ENCODE peak calls at places on chromosome 1, in seven cellular contexts. W is spleen, O is T-helper 1 cell, F is kidney glomerular epithelial cell, K is naive B cell, U is hippocampal formation, M is T47D. X is an unnamed sample.

GRCh38 chr1:235073331-235073967 is 55.2 kb downstream of the TOMM20 start:
- DNase-seq in W (peak; percentile 93), O (no peak), F (no peak), K (no peak), U (no peak), M (peak; percentile 100), X (no peak)

GRCh38 chr1:205045146-205045545 is 2.1 kb downstream of the CNTN2 start:
- DNase-seq in W (no peak), O (no peak), F (no peak), K (no peak), U (no peak), M (no peak), X (no peak)

GRCh38 chr1:67536957-67537646 is 106.9 kb upstream of the SERBP1 start:
- DNase-seq in W (no peak), O (no peak), F (no peak), K (no peak), U (peak; percentile 11), M (no peak), X (peak; percentile 57)

GRCh38 chr1:247440001-247440620 is 17.8 kb downstream of the OR2B11 start:
- DNase-seq in W (no peak), O (no peak), F (no peak), K (peak; percentile 78), U (no peak), M (no peak), X (no peak)

GRCh38 chr1:36156329-36157114 is 562 bp downstream of the MAP7D1 start:
- DNase-seq in W (peak; percentile 93), O (peak; percentile 68), F (peak; percentile 25), K (peak; percentile 46), U (peak; percentile 83), M (peak; percentile 27), X (peak; percentile 82)

GRCh38 chr1:178973671-178974091 is 52.0 kb upstream of the FAM20B start:
- DNase-seq in W (no peak), O (peak; percentile 1), F (no peak), K (no peak), U (no peak), M (no peak), X (no peak)

GRCh38 chr1:150560576-150560975 is 11.4 kb downstream of the ADAMTSL4 start:
- DNase-seq in W (peak; percentile 75), O (no peak), F (no peak), K (peak; percentile 11), U (no peak), M (no peak), X (no peak)

GRCh38 chr1:19028110-19028509 is 71.6 kb upstream of the IFFO2 start:
- DNase-seq in W (no peak), O (no peak), F (no peak), K (no peak), U (no peak), M (no peak), X (peak; percentile 34)

GRCh38 chr1:26910343-26911160 is 3.2 kb downstream of the NR0B2 start:
- DNase-seq in W (peak; percentile 23), O (no peak), F (no peak), K (no peak), U (no peak), M (no peak), X (no peak)

GRCh38 chr1:178951600-178951999 is 74.1 kb upstream of the FAM20B start:
- DNase-seq in W (no peak), O (no peak), F (no peak), K (no peak), U (no peak), M (no peak), X (no peak)

GRCh38 chr1:172287207-172287606 is 133.3 kb upstream of the C1orf105 start:
- DNase-seq in W (peak; percentile 74), O (no peak), F (no peak), K (no peak), U (no peak), M (no peak), X (peak; percentile 38)

GRCh38 chr1:98389809-98390208 is 271.7 kb upstream of the SNX7 start:
- DNase-seq in W (no peak), O (no peak), F (peak; percentile 53), K (no peak), U (no peak), M (no peak), X (no peak)

GRCh38 chr1:98210064-98210463 is 289.2 kb upstream of the DPYD start:
- DNase-seq in W (no peak), O (no peak), F (peak; percentile 92), K (no peak), U (no peak), M (no peak), X (no peak)

GRCh38 chr1:87243573-87243972 is 85.1 kb upstream of the LMO4 start:
- DNase-seq in W (no peak), O (no peak), F (no peak), K (no peak), U (no peak), M (no peak), X (no peak)

GRCh38 chr1:20185834-20186782 is at the start of the genes PLA2G2C and UBXN10:
- DNase-seq in W (peak; percentile 87), O (peak; percentile 82), F (no peak), K (peak; percentile 52), U (peak; percentile 16), M (peak; percentile 20), X (no peak)

GRCh38 chr1:75430526-75430925 is 180.4 kb downstream of the SLC44A5 start:
- DNase-seq in W (no peak), O (no peak), F (no peak), K (no peak), U (no peak), M (no peak), X (no peak)

GRCh38 chr1:43653893-43654292 is 3.9 kb downstream of the KDM4A start:
- DNase-seq in W (no peak), O (no peak), F (no peak), K (no peak), U (no peak), M (no peak), X (no peak)

GRCh38 chr1:241485554-241485992 is 34.0 kb downstream of the FH start:
- DNase-seq in W (no peak), O (no peak), F (peak; percentile 16), K (no peak), U (no peak), M (peak; percentile 51), X (no peak)

GRCh38 chr1:26119892-26120608 is 8.4 kb downstream of the PDIK1L start:
- DNase-seq in W (no peak), O (no peak), F (no peak), K (no peak), U (no peak), M (no peak), X (no peak)

GRCh38 chr1:187070076-187070475 is 241.3 kb downstream of the PLA2G4A start:
- DNase-seq in W (no peak), O (no peak), F (no peak), K (no peak), U (no peak), M (no peak), X (no peak)

GRCh38 chr1:196628838-196629237 is 20.6 kb upstream of the KCNT2 start:
- DNase-seq in W (no peak), O (no peak), F (no peak), K (no peak), U (no peak), M (no peak), X (no peak)

GRCh38 chr1:163178628-163179027 is 24.1 kb downstream of the RGS5 start:
- DNase-seq in W (no peak), O (no peak), F (no peak), K (no peak), U (no peak), M (no peak), X (no peak)

GRCh38 chr1:36836196-36836883 is 198.0 kb downstream of the GRIK3 start:
- DNase-seq in W (peak; percentile 27), O (no peak), F (no peak), K (no peak), U (no peak), M (no peak), X (no peak)

GRCh38 chr1:91585982-91586381 is 85.3 kb downstream of the CDC7 start:
- DNase-seq in W (no peak), O (no peak), F (peak; percentile 94), K (no peak), U (no peak), M (no peak), X (no peak)

GRCh38 chr1:19384113-19384512 is 72.0 kb downstream of the SLC66A1 start:
- DNase-seq in W (no peak), O (no peak), F (peak; percentile 62), K (no peak), U (no peak), M (peak; percentile 48), X (no peak)

GRCh38 chr1:221714227-221715116 is 27.4 kb downstream of the DUSP10 start:
- DNase-seq in W (no peak), O (no peak), F (no peak), K (no peak), U (no peak), M (peak; percentile 70), X (no peak)

GRCh38 chr1:10061276-10061675 is 28.5 kb downstream of the UBE4B start:
- DNase-seq in W (no peak), O (no peak), F (no peak), K (no peak), U (no peak), M (no peak), X (no peak)

GRCh38 chr1:46183119-46183842 is 7.0 kb upstream of the P3R3URF start:
- DNase-seq in W (no peak), O (no peak), F (peak; percentile 98), K (no peak), U (no peak), M (peak; percentile 96), X (peak; percentile 54)

GRCh38 chr1:199931666-199932377 is 95.7 kb upstream of the NR5A2 start:
- DNase-seq in W (no peak), O (peak; percentile 10), F (no peak), K (peak; percentile 23), U (no peak), M (peak; percentile 91), X (peak; percentile 5)

GRCh38 chr1:42951588-42951987 is 7.1 kb downstream of the SLC2A1 start:
- DNase-seq in W (no peak), O (no peak), F (no peak), K (no peak), U (no peak), M (no peak), X (no peak)

GRCh38 chr1:221429262-221429661 is 312.6 kb downstream of the DUSP10 start:
- DNase-seq in W (no peak), O (no peak), F (no peak), K (no peak), U (no peak), M (no peak), X (no peak)

GRCh38 chr1:18155881-18156385 is 48.3 kb downstream of the IGSF21 start:
- DNase-seq in W (peak; percentile 51), O (no peak), F (no peak), K (no peak), U (no peak), M (no peak), X (no peak)

GRCh38 chr1:6106977-6107376 is 61.3 kb downstream of the KCNAB2 start:
- DNase-seq in W (no peak), O (no peak), F (no peak), K (no peak), U (no peak), M (no peak), X (no peak)

GRCh38 chr1:13725714-13726175 is 25.8 kb downstream of the PRDM2 start:
- DNase-seq in W (no peak), O (peak; percentile 52), F (peak; percentile 41), K (peak; percentile 63), U (no peak), M (peak; percentile 58), X (no peak)

GRCh38 chr1:225911207-225912130 is 12.6 kb downstream of the PYCR2 start:
- DNase-seq in W (peak; percentile 92), O (peak; percentile 52), F (peak; percentile 1), K (peak; percentile 63), U (peak; percentile 44), M (no peak), X (peak; percentile 52)

GRCh38 chr1:228340686-228341449 is 65.8 kb downstream of the TRIM11 start:
- DNase-seq in W (peak; percentile 69), O (no peak), F (no peak), K (no peak), U (no peak), M (no peak), X (no peak)

GRCh38 chr1:87334351-87335174 is 5.9 kb downstream of the LMO4 start:
- DNase-seq in W (peak; percentile 85), O (no peak), F (no peak), K (no peak), U (no peak), M (peak; percentile 38), X (peak; percentile 37)

X was measured in pons.